ENCODE peak calls at places on chromosomes 16 and 17, in seven cellular contexts. B is transverse colon; F is uterus; Y is naive thymus-derived CD4-positive, alpha-beta T cell; I is stomach; T is sigmoid colon; J is ovary. C is an unnamed sample. For H3K4me1 and H3K36me3, the result is how much of the 10 kb centered on the place peaks cover.

GRCh38 chr17:19739241-19740201 is 8.6 kb downstream of the ALDH3A1 start:
- DNase-seq in F (no peak), Y (no peak), B (no peak), I (no peak), J (peak), T (no peak), C (peak)

GRCh38 chr16:66874079-66874775 is 6.1 kb upstream of the PDP2 start:
- DNase-seq in T (no peak), Y (no peak), B (no peak), J (no peak), I (no peak), F (no peak), C (no peak)

GRCh38 chr17:6940186-6940649 is 55.6 kb upstream of the ALOX12 start:
- DNase-seq in B (peak), F (peak), T (peak), J (no peak), Y (no peak), I (no peak), C (no peak)

GRCh38 chr16:69711115-69711740 is 15.1 kb downstream of the NQO1 start:
- DNase-seq in T (no peak), J (peak), Y (no peak), F (peak), I (peak), B (peak), C (peak)

GRCh38 chr16:70254095-70254964 is 2.6 kb upstream of the EXOSC6 start:
- DNase-seq in B (no peak), I (no peak), T (no peak), Y (no peak), J (no peak), F (no peak), C (peak)

GRCh38 chr17:27245230-27245696 is 48.7 kb upstream of the WSB1 start:
- DNase-seq in B (peak), J (peak), Y (no peak), F (peak), T (peak), I (peak), C (peak)

GRCh38 chr16:24700549-24701392 is 28.7 kb upstream of the TNRC6A start:
- DNase-seq in Y (no peak), T (peak), F (peak), J (peak), B (peak), I (peak), C (peak)

GRCh38 chr17:5283531-5284315 is 1.6 kb downstream of the RABEP1 start:
- DNase-seq in J (no peak), B (no peak), F (no peak), Y (no peak), I (no peak), T (no peak), C (no peak)

GRCh38 chr17:39737761-39738567 is at the start of gene GRB7:
- DNase-seq in I (peak), T (no peak), B (peak), J (no peak), F (peak), Y (no peak), C (peak)

GRCh38 chr16:66652661-66653060 is 43.9 kb downstream of the CMTM4 start:
- DNase-seq in B (no peak), Y (no peak), T (peak), J (no peak), F (no peak), I (no peak), C (no peak)

GRCh38 chr16:65658339-65659275 is 536.7 kb upstream of the CDH11 start:
- DNase-seq in F (peak), J (no peak), T (no peak), I (no peak), Y (no peak), B (no peak), C (peak)

GRCh38 chr17:48907713-48908046 is 527 bp upstream of the UBE2Z start:
- DNase-seq in Y (no peak), J (no peak), I (no peak), B (no peak), T (no peak), F (no peak), C (peak)

GRCh38 chr16:30068750-30069574 is 3.4 kb downstream of the ALDOA start:
- DNase-seq in J (no peak), T (no peak), B (peak), F (no peak), I (no peak), Y (no peak), C (peak)

GRCh38 chr16:48353565-48354163 is 31.5 kb downstream of the SIAH1 start:
- DNase-seq in B (peak), J (peak), F (peak), I (peak), Y (peak), T (peak), C (no peak)

GRCh38 chr16:17404903-17405691 is 65.7 kb downstream of the XYLT1 start:
- DNase-seq in Y (no peak), B (peak), I (no peak), T (peak), J (peak), F (peak), C (peak)

GRCh38 chr16:65782537-65783290 is 583.8 kb upstream of the CDH5 start:
- DNase-seq in F (no peak), I (no peak), B (no peak), Y (no peak), T (no peak), J (no peak), C (peak)

GRCh38 chr16:66091462-66091861 is 275.0 kb upstream of the CDH5 start:
- DNase-seq in T (no peak), B (no peak), Y (no peak), F (no peak), J (no peak), I (no peak), C (no peak)

GRCh38 chr16:60137891-60138290 is 1403.8 kb upstream of the GOT2 start:
- DNase-seq in F (no peak), B (no peak), T (no peak), Y (no peak), J (no peak), I (no peak), C (no peak)

GRCh38 chr17:71084219-71084618 is 914.9 kb downstream of the KCNJ2 start:
- DNase-seq in B (peak), T (no peak), I (peak), F (no peak), J (no peak), Y (no peak), C (no peak)

GRCh38 chr16:85638248-85638647 is 25.1 kb downstream of the GSE1 start:
- DNase-seq in B (no peak), T (no peak), J (no peak), F (no peak), Y (no peak), I (no peak), C (no peak)

GRCh38 chr16:85635545-85636140 is 22.5 kb downstream of the GSE1 start:
- DNase-seq in B (no peak), T (no peak), I (peak), J (no peak), Y (no peak), F (no peak), C (peak)

GRCh38 chr16:85636234-85636812 is 23.2 kb downstream of the GSE1 start:
- DNase-seq in J (no peak), F (no peak), I (no peak), B (no peak), T (no peak), Y (no peak), C (no peak)

GRCh38 chr16:85637808-85638186 is 24.7 kb downstream of the GSE1 start:
- DNase-seq in I (peak), B (no peak), Y (no peak), T (no peak), J (no peak), F (no peak), C (no peak)

GRCh38 chr16:85637061-85637807 is 24.1 kb downstream of the GSE1 start:
- DNase-seq in B (no peak), Y (no peak), J (no peak), I (no peak), T (no peak), F (no peak), C (no peak)
- H3K27ac ChIP-seq in B (no peak), Y (no peak), J (no peak), I (peak), T (peak), F (no peak), C (no peak)

DNA sequence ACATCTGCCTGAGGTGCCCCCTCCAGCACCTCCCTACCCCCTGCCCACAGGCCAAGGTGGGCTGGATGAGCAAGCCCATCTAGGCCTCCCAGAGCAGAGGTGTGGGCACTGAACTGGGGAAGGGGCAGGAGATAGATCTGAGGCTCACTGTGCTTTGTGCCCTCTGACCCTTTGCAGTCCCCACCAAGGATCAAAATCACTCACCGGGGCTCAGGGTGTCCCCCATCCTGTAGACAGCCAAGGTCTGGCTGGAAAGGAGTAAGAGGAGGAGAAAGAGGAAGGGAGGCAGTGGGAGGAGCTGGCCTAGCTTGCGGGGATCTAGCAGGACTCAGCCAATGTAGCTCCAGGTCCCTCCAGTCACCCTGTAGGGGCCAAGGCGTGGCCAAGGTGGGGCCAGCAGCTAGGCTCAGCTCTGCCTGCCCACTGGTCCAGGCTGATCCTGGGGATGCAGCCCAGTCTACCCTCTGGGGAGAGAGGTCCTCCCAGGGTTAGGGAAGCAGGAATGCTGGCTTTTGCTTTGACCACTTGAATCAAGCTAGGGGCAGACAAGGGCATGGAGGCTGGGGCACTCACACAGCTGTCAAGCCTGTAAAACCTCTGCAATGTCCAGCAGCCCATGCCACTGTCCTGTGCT is 1.8 kb downstream of the SLC12A4 start:
- DNase-seq in Y (no peak), I (no peak), T (no peak), J (no peak), B (no peak), F (peak), C (peak)
- H3K4me1 ChIP-seq in Y (under half), I (half or more), T (half or more), J (under half), B (under half), F (under half), C (under half)

DNA sequence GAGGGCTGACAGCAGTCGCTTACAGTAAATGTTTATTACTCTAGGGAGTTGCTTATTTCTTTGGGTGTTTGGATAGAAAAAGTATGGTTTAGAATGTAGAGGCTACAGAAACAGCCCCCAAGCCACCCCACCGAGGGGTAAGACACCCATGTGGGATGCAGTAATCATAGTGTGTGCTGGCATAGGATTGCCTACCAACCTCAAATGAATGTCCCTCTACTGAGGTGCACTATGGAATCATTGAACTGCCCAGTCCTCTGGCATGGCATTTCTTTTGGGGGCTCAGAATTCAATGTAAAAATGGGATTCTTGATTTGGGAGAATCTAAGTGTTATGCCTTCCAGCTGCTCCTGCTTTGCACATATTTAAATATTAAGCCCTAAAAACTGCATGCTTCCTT is 46.8 kb downstream of the ZNF267 start:
- DNase-seq in F (no peak), I (no peak), J (no peak), T (no peak), Y (no peak), B (no peak), C (no peak)
- H3K36me3 ChIP-seq in F (under half), I (under half), J (under half), T (under half), Y (under half), B (under half), C (under half)

DNA sequence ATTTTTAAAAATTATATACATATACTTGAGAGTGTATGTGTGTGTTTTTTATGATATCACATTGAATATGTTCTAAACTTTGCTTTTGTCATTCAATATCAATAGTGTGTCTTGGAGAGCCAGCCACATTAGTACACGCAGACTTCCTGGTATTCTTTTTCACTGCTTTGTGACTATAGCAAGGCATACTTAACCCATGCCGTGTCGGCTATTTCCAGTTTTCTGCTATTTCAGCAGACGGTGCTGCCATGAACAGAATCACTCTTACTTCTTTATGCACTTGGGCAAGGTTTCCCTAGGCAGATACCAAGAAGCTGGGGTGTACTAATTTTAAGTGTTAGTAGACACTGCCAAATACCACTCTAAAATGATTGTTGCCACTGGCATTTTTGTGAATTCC is 134.9 kb downstream of the SOCS1 start:
- DNase-seq in T (no peak), I (no peak), B (no peak), Y (no peak), F (no peak), J (no peak), C (no peak)
- H3K27ac ChIP-seq in T (peak), I (no peak), B (no peak), Y (no peak), F (no peak), J (no peak), C (no peak)

GRCh38 chr17:1649844-1650409 is at the start of gene RILP:
- DNase-seq in F (peak), Y (no peak), J (peak), I (peak), B (peak), T (peak), C (peak)

GRCh38 chr17:1649116-1649843 is 386 bp downstream of the RILP start:
- DNase-seq in Y (peak), I (peak), B (peak), J (peak), T (peak), F (peak), C (peak)

GRCh38 chr17:1650731-1651558 is 1.3 kb upstream of the RILP start:
- DNase-seq in Y (no peak), B (peak), J (no peak), T (no peak), I (no peak), F (no peak), C (peak)

GRCh38 chr17:1647802-1648581 is 1.7 kb downstream of the RILP start:
- DNase-seq in T (peak), F (no peak), J (no peak), B (peak), I (peak), Y (no peak), C (peak)

DNA sequence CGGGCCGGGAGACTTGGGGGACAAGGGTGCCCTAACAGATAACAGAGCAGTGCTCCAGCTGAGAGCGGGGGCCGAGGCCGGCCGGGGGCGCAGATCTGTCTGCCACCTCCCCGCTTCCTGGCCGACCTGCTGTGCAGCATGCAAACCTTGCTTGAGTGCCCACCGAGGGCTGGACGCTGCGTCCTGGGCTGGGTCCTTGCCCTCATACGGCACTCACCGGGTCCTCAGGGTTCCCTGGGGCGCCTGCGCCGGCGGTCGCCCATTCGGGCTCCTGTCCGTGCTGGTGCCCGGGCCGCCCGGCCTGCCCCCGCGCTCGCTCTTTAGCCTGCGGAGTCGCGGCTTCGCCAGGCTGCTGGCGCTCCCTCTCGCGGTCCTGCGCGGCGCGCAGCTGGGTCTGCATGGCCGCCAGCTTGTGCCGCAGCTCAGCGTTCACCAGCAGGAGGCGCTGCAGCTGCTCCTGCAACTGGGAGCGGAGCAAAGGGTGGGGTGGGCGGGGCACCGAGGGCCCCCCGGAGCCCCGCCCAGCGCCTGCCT is 1.0 kb downstream of the RILP start:
- DNase-seq in I (peak), J (peak), Y (peak), B (peak), T (peak), F (peak), C (peak)
- H3K4me1 ChIP-seq in I (half or more), J (under half), Y (under half), B (under half), T (half or more), F (under half), C (under half)

GRCh38 chr17:75144816-75145511 is 9.3 kb downstream of the JPT1 start:
- DNase-seq in I (no peak), Y (no peak), F (no peak), J (no peak), B (peak), T (no peak), C (peak)
- H3K36me3 ChIP-seq in I (half or more), Y (under half), F (under half), J (under half), B (under half), T (under half), C (half or more)

DNA sequence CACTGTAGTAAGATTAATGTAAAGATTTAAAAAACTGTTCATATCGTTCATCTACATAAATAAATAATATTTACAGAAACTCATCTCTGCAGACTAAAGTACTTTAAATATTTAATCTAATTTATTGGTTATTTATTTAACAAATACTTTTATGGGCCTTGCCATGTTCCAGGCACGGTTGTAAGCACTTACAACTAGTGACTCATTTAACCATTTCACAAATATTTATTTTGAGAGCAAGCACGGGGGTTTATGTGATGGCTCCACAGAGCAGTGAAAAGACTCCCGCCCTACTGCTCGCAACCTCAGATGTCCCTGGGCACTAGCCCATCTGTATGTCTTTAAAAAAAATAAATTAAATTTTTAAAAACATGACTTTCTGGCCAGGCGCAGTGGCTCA is 575.9 kb downstream of the WWOX start:
- DNase-seq in F (no peak), Y (no peak), T (no peak), I (no peak), J (no peak), B (no peak), C (no peak)
- H3K27ac ChIP-seq in F (no peak), Y (no peak), T (no peak), I (no peak), J (no peak), B (no peak), C (no peak)

DNA sequence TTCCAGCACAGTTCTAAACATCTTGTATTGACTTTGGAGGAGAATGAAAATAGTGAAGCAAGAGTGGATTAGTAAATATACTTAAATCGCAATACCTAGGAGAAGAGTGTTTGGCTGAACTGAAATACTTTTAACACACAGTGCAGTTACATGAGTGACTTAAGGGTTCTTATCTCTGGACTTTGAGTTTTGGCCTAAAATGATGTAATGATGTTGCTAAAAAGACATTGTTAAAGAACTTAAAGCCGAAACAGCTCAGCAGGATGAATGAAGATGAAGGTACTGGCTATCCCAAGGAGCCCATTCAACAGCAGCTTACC is 28.1 kb downstream of the PMP22 start:
- DNase-seq in T (no peak), F (no peak), J (no peak), Y (no peak), B (no peak), I (no peak), C (no peak)
- H3K4me1 ChIP-seq in T (half or more), F (under half), J (under half), Y (under half), B (under half), I (half or more), C (under half)

DNA sequence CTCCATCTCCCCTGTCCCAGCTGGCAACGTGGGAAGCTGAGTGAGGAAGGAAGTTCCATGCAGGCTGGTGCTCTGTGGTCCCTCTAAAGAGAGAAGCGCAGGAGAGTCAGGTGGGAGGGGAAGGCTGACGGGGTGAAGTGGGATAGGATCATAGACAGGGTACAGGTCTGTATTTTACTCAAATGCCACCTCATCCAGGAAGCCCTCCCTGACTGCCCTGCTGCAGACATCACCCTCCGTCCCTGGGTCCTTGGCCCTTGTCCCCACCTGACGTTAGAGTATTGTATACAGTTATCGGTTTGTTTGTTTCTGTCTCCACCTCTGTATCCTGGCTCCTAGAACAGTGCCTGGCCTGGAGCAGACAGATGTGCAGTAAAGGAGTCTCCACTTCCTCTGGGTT is 11.7 kb downstream of the CANT1 start:
- DNase-seq in Y (no peak), B (no peak), J (no peak), I (no peak), F (no peak), T (peak), C (peak)
- H3K36me3 ChIP-seq in Y (half or more), B (under half), J (under half), I (half or more), F (under half), T (half or more), C (under half)

DNA sequence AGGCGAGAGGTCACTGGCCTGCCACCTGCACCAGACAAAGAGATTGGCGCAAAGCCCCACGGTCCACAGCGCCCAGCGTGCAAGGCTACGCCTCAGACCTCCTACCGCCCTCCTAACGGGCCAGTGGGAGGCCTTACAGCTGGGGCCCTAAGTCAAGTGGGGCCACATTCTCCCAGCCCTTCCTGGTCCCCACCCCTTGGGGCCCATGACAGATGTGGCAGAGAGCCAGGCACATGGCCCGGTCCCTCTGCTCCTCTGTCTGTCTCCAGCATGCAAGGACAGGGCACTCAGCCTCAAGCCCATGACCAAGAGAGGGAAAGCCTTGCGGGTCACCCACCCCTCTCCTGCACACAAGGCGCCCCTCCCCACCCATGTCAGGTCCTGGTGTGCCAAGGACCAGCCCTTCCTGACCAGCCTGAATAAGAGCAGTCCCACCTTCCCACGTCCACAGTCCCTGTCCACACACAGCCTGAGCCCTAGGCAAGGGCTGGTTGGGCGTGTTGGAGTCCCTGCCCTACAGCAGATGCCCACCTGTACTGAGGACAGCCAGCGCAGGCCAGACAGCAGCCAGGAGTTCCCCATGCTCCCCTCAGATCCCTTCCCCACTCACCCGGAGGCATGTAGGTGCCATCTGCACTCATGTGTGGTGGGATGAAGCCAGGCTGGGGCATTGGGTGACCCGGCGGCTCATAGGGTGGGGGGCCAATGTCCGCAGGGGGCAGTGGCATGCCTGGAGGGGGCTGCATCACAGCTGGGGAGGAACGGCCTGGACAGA is 25.3 kb downstream of the CDIP1 start:
- DNase-seq in Y (no peak), I (no peak), F (no peak), T (no peak), B (no peak), J (no peak), C (peak)
- H3K27ac ChIP-seq in Y (peak), I (peak), F (no peak), T (no peak), B (peak), J (no peak), C (no peak)

C was measured in osteoblast.